ENCODE peak calls at places on chromosome 18, in seven cellular contexts. R is GM12878, B is HepG2, I is HCT116, O is H1, Y is K562, D is SK-N-SH. G is an unnamed sample.

GRCh38 chr18:28478531-28478930 is 301.6 kb upstream of the CDH2 start:
- DNase-seq in R (no peak), B (no peak), I (no peak), O (no peak), Y (no peak), D (no peak), G (no peak)

GRCh38 chr18:26056291-26056690 is 34.1 kb downstream of the SS18 start:
- DNase-seq in R (no peak), B (no peak), I (no peak), O (no peak), Y (no peak), D (no peak), G (no peak)

GRCh38 chr18:29157057-29157780 is 980.3 kb upstream of the CDH2 start:
- DNase-seq in R (no peak), B (no peak), I (peak; percentile 35), O (no peak), Y (no peak), D (no peak), G (no peak)

GRCh38 chr18:73136134-73136533 is 268.3 kb upstream of the NETO1 start:
- DNase-seq in R (no peak), B (peak; percentile 3), I (no peak), O (no peak), Y (no peak), D (no peak), G (no peak)

GRCh38 chr18:65852273-65852672 is 101.5 kb downstream of the CDH7 start:
- DNase-seq in R (no peak), B (no peak), I (no peak), O (no peak), Y (no peak), D (no peak), G (no peak)

GRCh38 chr18:34999734-35000397 is 41.3 kb upstream of the MAPRE2 start:
- DNase-seq in R (no peak), B (no peak), I (no peak), O (no peak), Y (no peak), D (no peak), G (no peak)

GRCh38 chr18:21598726-21599584 is 1.5 kb downstream of the ESCO1 start:
- DNase-seq in R (no peak), B (peak; percentile 71), I (peak; percentile 36), O (no peak), Y (peak; percentile 81), D (no peak), G (no peak)

GRCh38 chr18:74153793-74154192 is 5.5 kb downstream of the TIMM21 start:
- DNase-seq in R (no peak), B (no peak), I (no peak), O (no peak), Y (no peak), D (no peak), G (no peak)

GRCh38 chr18:55314615-55315237 is 273.3 kb downstream of the TCF4 start:
- DNase-seq in R (no peak), B (no peak), I (no peak), O (no peak), Y (no peak), D (no peak), G (no peak)

GRCh38 chr18:13800505-13801259 is 23.3 kb upstream of the MC5R start:
- DNase-seq in R (no peak), B (peak; percentile 49), I (peak; percentile 55), O (peak; percentile 75), Y (peak; percentile 56), D (peak; percentile 76), G (no peak)

GRCh38 chr18:44093253-44093652 is 587.4 kb upstream of the SETBP1 start:
- DNase-seq in R (no peak), B (no peak), I (no peak), O (no peak), Y (no peak), D (no peak), G (no peak)

GRCh38 chr18:26697186-26697585 is 148.8 kb upstream of the KCTD1 start:
- DNase-seq in R (no peak), B (no peak), I (no peak), O (no peak), Y (no peak), D (no peak), G (no peak)

GRCh38 chr18:63207825-63208224 is 111.7 kb downstream of the BCL2 start:
- DNase-seq in R (no peak), B (no peak), I (no peak), O (no peak), Y (no peak), D (no peak), G (no peak)

GRCh38 chr18:45248240-45248903 is 366.9 kb upstream of the SLC14A2 start:
- DNase-seq in R (no peak), B (no peak), I (no peak), O (no peak), Y (no peak), D (no peak), G (no peak)

GRCh38 chr18:79611040-79611681 is 68.4 kb upstream of the CTDP1 start:
- DNase-seq in R (no peak), B (no peak), I (peak; percentile 2), O (peak; percentile 42), Y (peak; percentile 53), D (no peak), G (no peak)

GRCh38 chr18:79609841-79610281 is 69.7 kb upstream of the CTDP1 start:
- DNase-seq in R (no peak), B (no peak), I (no peak), O (peak; percentile 40), Y (no peak), D (no peak), G (no peak)

GRCh38 chr18:79609021-79609461 is 70.6 kb upstream of the CTDP1 start:
- DNase-seq in R (no peak), B (no peak), I (no peak), O (peak; percentile 45), Y (no peak), D (no peak), G (no peak)

GRCh38 chr18:79612291-79613108 is 67.1 kb upstream of the CTDP1 start:
- DNase-seq in R (no peak), B (no peak), I (no peak), O (peak; percentile 33), Y (no peak), D (no peak), G (no peak)

DNA sequence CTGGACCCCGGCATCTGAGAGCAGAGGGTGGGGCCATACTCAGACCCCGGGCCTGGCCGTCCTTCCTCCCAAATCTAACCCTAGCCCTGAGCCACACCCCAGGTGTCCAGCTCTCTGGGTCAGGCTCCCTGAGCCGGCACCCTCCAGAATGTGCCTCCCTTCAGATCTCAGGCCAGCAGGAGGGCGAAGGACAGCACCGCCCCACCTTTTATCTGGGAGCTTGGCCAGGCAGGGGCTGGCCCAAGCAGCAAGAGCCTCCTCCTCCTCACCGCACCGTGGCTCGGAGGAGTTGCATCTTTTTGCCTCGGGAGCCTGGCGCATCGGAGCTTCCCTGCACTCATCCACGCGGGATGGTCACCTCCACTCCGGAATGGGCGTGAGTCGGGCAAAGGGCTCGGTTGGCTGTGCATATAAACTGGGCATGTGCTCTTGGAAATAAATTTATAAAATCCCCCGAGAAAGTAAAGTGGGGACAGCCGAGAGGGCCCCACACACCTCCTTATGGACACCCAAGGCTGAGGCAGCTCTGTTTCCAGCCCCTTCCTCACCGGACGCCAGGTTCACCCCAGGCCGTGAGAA is 69.1 kb upstream of the CTDP1 start:
- DNase-seq in R (no peak), B (no peak), I (no peak), O (peak; percentile 43), Y (peak; percentile 36), D (no peak), G (no peak)
- TF ChIP-seq POLR2AphosphoS5 in R (no peak), B (no peak), I (no peak), O (no peak), Y (no peak), D (no peak), G (no peak)

GRCh38 chr18:3057526-3057925 is 44.6 kb upstream of the LPIN2 start:
- DNase-seq in R (no peak), B (no peak), I (no peak), O (no peak), Y (no peak), D (no peak), G (no peak)

GRCh38 chr18:3059272-3059671 is 46.3 kb upstream of the LPIN2 start:
- DNase-seq in R (no peak), B (no peak), I (no peak), O (no peak), Y (no peak), D (no peak), G (no peak)

GRCh38 chr18:3060667-3061580 is 48.0 kb upstream of the LPIN2 start:
- DNase-seq in R (no peak), B (peak; percentile 95), I (no peak), O (no peak), Y (no peak), D (no peak), G (no peak)

GRCh38 chr18:3056311-3056710 is 43.4 kb upstream of the LPIN2 start:
- DNase-seq in R (no peak), B (no peak), I (no peak), O (no peak), Y (no peak), D (no peak), G (no peak)

DNA sequence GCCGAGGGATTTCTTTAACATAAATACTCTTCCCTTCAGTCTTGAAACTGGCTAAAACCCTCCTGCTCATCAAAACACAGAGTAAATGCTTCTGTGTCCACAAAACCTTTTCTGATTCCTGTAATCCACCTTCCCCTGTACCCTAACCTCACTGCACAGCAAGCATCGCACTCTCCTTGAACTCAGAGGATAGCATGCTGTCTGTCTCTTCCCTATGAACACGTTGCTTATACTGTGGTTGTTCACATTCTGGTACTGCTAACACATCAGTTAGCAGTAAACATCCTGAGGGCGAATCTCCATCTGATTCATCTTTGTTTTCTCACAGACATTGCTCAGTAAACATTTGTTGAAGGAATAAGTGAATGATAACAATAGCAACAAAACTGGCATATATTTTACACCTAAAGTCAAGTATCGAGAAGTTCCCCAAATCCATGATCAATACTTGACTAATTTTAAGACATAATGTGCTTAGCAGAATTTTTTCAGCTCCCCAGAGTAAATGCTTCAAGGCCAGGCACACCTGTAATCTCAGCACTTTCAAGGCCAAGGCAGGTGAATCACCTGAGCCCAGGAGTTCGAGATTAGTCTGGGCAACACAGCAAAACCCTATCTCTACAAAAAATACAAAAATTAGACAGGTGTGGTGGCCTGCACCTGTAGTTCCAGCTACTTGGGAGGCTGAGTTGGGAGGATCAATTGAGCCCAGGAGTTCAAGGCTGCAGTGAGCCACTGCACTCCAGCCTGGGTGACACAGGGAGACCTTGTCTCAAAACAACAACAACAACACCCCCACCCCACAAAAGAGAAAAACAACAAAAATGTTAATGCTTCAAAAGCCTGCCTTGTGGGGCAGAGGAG is 45.6 kb upstream of the LPIN2 start:
- DNase-seq in R (no peak), B (peak; percentile 84), I (no peak), O (no peak), Y (no peak), D (no peak), G (peak; percentile 12)
- H3K4me1 ChIP-seq in R (peaks cover 32% of the 10 kb centered on the region), B (peaks cover 99% of the 10 kb centered on the region), I (no peaks in the 10 kb centered on the region), O (no peaks in the 10 kb centered on the region), Y (peaks cover 4% of the 10 kb centered on the region), D (no peaks in the 10 kb centered on the region), G (peaks cover 43% of the 10 kb centered on the region)

GRCh38 chr18:10430696-10431095 is 23.7 kb upstream of the APCDD1 start:
- DNase-seq in R (no peak), B (no peak), I (no peak), O (no peak), Y (no peak), D (no peak), G (no peak)
- TF ChIP-seq SIN3A in R (no peak), B (no peak), I (no peak), O (no peak), Y (no peak), D (no peak), G (no peak)

DNA sequence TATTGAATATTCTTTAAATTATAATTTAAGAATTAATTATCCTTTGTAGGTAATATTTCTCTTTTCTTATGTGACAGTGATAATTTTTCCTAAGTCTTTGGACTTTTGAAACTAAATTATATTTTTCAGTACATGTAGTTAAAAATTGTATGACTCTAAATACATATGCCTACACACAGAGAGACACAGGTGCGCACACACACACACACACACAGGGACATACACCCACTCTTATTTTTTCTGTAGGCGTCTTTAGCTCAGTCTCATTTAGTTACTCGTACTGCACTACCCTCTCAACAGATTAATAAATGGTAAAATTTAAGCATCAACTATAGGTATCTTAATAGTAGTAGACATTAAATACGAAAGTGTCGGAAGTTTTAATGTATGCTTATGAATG is 56.1 kb downstream of the ZNF236 start:
- DNase-seq in R (no peak), B (no peak), I (no peak), O (no peak), Y (no peak), D (no peak), G (no peak)
- TF ChIP-seq POLR2AphosphoS5 in R (no peak), B (no peak), I (no peak), O (no peak), Y (no peak), D (no peak), G (no peak)

G was measured in Panc1.